ENCODE peak calls at places on chromosome 17, in seven cellular contexts. Y, E, B, R, F, X and L are unnamed samples.

GRCh38 chr17:9644910-9645751 is at the start of gene USP43:
- DNase-seq in Y (peak), E (peak), B (peak), R (peak), F (peak), X (peak), L (peak)

GRCh38 chr17:68709995-68710780 is 109.0 kb upstream of the FAM20A start:
- DNase-seq in Y (no peak), E (no peak), B (peak), R (no peak), F (no peak), X (no peak), L (no peak)

GRCh38 chr17:31580331-31581021 is 189.0 kb downstream of the RAB11FIP4 start:
- DNase-seq in Y (no peak), E (no peak), B (peak), R (no peak), F (no peak), X (no peak), L (no peak)

GRCh38 chr17:52157161-52157560 is 1.4 kb downstream of the CA10 start:
- DNase-seq in Y (no peak), E (no peak), B (no peak), R (no peak), F (no peak), X (no peak), L (no peak)

GRCh38 chr17:50603340-50603739 is 31.3 kb upstream of the ABCC3 start:
- DNase-seq in Y (no peak), E (no peak), B (no peak), R (peak), F (no peak), X (no peak), L (peak)

GRCh38 chr17:75194879-75195278 is 10.6 kb upstream of the NUP85 start:
- DNase-seq in Y (no peak), E (no peak), B (peak), R (no peak), F (no peak), X (no peak), L (no peak)

GRCh38 chr17:75524971-75525805 is at the start of gene LLGL2:
- DNase-seq in Y (peak), E (peak), B (peak), R (peak), F (peak), X (peak), L (peak)

GRCh38 chr17:4003131-4003500 is 38.9 kb upstream of the ATP2A3 start:
- DNase-seq in Y (no peak), E (no peak), B (no peak), R (no peak), F (no peak), X (no peak), L (no peak)

GRCh38 chr17:57597531-57598453 is 147.3 kb downstream of the CCDC182 start:
- DNase-seq in Y (peak), E (peak), B (peak), R (peak), F (peak), X (peak), L (peak)

GRCh38 chr17:28916302-28916934 is 13.5 kb upstream of the DHRS13 start:
- DNase-seq in Y (peak), E (peak), B (peak), R (peak), F (no peak), X (peak), L (peak)

GRCh38 chr17:74917430-74917829 is 5.6 kb downstream of the USH1G start:
- DNase-seq in Y (no peak), E (no peak), B (no peak), R (no peak), F (no peak), X (no peak), L (no peak)

GRCh38 chr17:50935201-50936124 is 69.3 kb upstream of the TOB1 start:
- DNase-seq in Y (no peak), E (peak), B (no peak), R (no peak), F (no peak), X (no peak), L (peak)

GRCh38 chr17:376936-377863 is 24.6 kb upstream of the RPH3AL start:
- DNase-seq in Y (no peak), E (peak), B (peak), R (no peak), F (no peak), X (no peak), L (no peak)

GRCh38 chr17:68398731-68399637 is 58.3 kb downstream of the WIPI1 start:
- DNase-seq in Y (peak), E (peak), B (peak), R (peak), F (no peak), X (peak), L (peak)

GRCh38 chr17:81553018-81553615 is 964 bp upstream of the FAAP100 start:
- DNase-seq in Y (no peak), E (peak), B (peak), R (peak), F (peak), X (peak), L (peak)

GRCh38 chr17:59456923-59457615 is 108.3 kb upstream of the DHX40 start:
- DNase-seq in Y (no peak), E (no peak), B (no peak), R (no peak), F (no peak), X (no peak), L (no peak)

GRCh38 chr17:82219083-82219482 is 6.4 kb upstream of the CCDC57 start:
- DNase-seq in Y (no peak), E (no peak), B (no peak), R (no peak), F (no peak), X (no peak), L (no peak)

GRCh38 chr17:49454050-49454449 is 39.4 kb upstream of the PHB1 start:
- DNase-seq in Y (no peak), E (no peak), B (peak), R (no peak), F (no peak), X (no peak), L (no peak)

DNA sequence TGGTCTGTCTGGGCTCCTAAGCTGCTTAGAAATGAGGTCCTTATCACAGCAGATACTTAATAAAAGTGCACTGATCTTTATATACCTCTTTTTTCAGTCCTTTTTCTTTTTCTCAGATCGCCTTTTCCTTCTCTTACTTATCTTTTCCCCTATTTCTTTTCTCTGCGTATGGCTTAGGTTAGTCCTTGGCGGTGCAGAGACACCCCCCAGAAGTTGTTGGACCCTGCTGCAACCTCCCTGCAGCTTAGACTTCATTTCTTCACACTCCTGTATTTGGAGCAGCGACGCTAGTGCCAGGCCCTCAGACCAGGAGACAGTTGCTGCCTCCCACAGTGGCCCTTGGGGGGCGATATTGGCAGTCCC is 67.6 kb downstream of the CENPV start:
- DNase-seq in Y (no peak), E (no peak), B (no peak), R (peak), F (no peak), X (no peak), L (peak)
- TF ChIP-seq CTCF in Y (peak), E (no peak), B (peak), R (no peak), F (peak), X (peak), L (peak)

DNA sequence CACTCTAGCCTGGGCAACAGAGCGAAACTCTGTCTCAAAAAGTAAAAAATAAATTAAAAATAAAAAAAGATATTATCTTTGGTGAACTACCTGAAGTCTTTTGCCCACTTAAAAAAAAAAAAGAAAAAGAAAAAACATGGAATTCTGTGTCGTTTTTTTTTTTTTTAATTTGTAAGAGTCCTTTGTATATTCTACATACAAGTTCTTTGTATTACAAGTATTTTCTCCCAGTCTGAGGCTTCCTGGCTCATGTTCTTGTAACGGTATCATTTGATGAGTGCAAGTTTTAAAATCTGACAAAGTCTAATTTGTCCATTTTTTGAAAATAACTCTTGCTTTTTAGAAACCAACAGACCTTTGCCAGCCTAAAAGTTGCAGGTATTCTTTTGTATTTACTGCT is 12.2 kb upstream of the CBX2 start:
- DNase-seq in Y (no peak), E (no peak), B (no peak), R (no peak), F (no peak), X (no peak), L (no peak)
- TF ChIP-seq CTCF in Y (no peak), E (no peak), B (no peak), R (no peak), F (no peak), X (no peak), L (no peak)

DNA sequence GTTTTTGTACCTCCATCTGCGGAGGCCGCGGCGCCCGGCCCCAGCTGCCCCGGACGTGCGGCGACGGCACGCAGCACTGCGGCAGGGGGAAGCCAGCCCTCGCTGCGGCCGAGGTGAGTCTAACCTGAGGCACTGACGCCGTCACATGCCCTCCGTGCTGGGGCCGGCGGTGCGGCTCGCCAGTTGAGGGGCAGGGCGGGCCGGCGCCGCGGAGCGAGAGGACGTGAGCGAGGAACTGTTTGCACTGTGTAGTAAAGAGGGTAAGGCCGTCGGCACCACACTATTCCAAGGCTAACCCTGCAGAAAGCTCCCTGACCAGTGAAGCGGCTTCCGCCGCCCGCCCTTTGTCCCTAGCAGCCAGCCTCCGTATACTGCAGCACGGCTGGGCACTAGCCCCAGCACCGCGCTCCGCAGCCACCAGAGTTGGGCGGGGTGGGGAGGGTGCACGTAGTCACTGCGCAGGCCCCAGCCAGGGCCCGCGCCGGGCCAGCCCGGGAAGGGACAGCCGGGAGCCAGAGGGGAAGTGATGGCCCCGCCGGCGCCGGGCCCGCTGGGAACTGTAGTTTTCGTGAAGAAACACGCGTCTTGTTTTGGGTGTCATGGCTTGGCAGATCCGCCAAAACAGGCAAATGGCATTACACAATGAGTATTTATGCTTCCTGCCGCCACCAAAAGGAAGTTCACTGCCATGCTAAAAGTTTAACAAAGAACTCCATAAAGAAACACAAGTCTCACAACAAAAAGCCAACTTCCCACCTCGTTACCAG is 580 bp upstream of the KANSL1 start:
- DNase-seq in Y (peak), E (peak), B (peak), R (peak), F (peak), X (peak), L (peak)
- TF ChIP-seq CTCF in Y (peak), E (peak), B (peak), R (peak), F (peak), X (peak), L (no peak)

DNA sequence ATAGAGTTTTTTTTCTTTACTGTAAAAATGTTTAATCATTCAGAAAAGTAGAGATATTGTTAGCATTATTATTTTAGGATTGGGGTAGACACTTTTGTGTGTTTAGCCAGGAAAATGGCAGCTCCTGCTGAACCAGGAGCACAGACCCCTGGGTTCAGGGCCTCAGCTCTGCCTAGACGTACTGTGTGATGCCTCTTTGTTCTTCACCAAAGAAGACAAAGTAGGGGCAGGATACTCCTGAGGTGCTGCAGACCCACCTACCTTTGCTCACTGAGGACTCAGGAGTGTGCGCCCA is 105.0 kb downstream of the MRM1 start:
- DNase-seq in Y (no peak), E (no peak), B (no peak), R (no peak), F (no peak), X (no peak), L (no peak)
- TF ChIP-seq CTCF in Y (no peak), E (no peak), B (no peak), R (no peak), F (no peak), X (no peak), L (no peak)

GRCh38 chr17:78561166-78561565 is 16.0 kb downstream of the DNAH17 start:
- DNase-seq in Y (no peak), E (no peak), B (no peak), R (no peak), F (no peak), X (no peak), L (no peak)

GRCh38 chr17:78558181-78558850 is 18.9 kb downstream of the DNAH17 start:
- DNase-seq in Y (no peak), E (peak), B (peak), R (peak), F (no peak), X (no peak), L (no peak)

GRCh38 chr17:78560731-78561130 is 16.5 kb downstream of the DNAH17 start:
- DNase-seq in Y (no peak), E (no peak), B (no peak), R (no peak), F (no peak), X (no peak), L (no peak)

GRCh38 chr17:78559024-78559423 is 18.2 kb downstream of the DNAH17 start:
- DNase-seq in Y (no peak), E (no peak), B (no peak), R (no peak), F (no peak), X (no peak), L (no peak)

DNA sequence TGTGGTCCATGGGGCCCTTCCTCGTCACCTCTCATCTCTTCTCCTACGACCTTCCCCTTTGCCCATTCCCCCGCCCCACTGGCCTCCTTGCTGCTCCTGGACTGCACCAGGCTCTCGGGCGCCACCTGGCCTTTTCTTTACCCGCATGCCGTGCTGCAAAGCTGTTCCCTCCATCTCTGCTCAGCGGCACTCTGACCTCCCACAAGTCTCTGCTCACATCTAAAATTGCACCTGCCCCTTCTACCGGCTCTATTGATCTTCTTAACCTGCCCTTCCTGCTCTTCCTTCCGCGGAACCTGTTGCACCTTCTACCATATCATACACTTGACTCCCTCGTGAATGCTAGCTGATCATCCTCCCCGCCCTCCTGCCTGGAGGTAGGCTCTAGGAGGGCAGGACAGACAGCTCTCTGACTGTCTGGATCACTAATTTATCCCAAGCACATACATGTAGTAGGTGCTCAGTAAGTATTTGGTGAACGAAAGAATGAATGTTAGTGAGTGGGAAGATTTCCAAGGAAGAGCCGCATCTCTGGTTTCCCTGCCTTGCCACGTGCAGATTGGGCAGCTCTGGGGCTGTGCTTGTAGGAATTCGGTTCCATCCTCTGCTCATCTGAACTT is 17.3 kb downstream of the DNAH17 start:
- DNase-seq in Y (no peak), E (no peak), B (no peak), R (no peak), F (no peak), X (no peak), L (no peak)
- TF ChIP-seq CTCF in Y (no peak), E (no peak), B (no peak), R (no peak), F (peak), X (no peak), L (no peak)

GRCh38 chr17:66698270-66698669 is 136.6 kb upstream of the CACNG5 start:
- DNase-seq in Y (no peak), E (no peak), B (no peak), R (no peak), F (no peak), X (no peak), L (no peak)
- TF ChIP-seq CTCF in Y (no peak), E (no peak), B (no peak), R (no peak), F (no peak), X (no peak), L (no peak)